ENCODE peak calls at places on chromosomes 13 and 19, in nine cellular contexts. K is activated naive CD4-positive, alpha-beta T cell treated with anti-CD3 and anti-CD28 coated beads for 36 hours; G is activated CD4-positive, alpha-beta T cell treated with anti-CD3 and anti-CD28 coated beads, Interleukin-2, amount 50 U/mL, for 48 hours; O is occipital lobe; A is HCEC 1CT; M is GM19239; T is neural crest cell; E is GM23338; X is substantia nigra. R is an unnamed sample.
A peak's percentile ranks its signal among the peaks of the same experiment; 100 is the strongest.

GRCh38 chr13:112616586-112617381 is 28.8 kb upstream of the TUBGCP3 start:
- DNase-seq in G (peak; percentile 21), T (peak; percentile 28), A (peak; percentile 23), E (peak; percentile 75), K (peak; percentile 47), M (peak; percentile 49), X (no peak), O (no peak), R (peak; percentile 73)

GRCh38 chr13:32272021-32272695 is 43.0 kb downstream of the ZAR1L start:
- DNase-seq in M (no peak), T (no peak), K (no peak), G (no peak), E (no peak), O (no peak), X (no peak), A (peak; percentile 47), R (no peak)

GRCh38 chr13:113639661-113640262 is 18.2 kb downstream of the ATP4B start:
- DNase-seq in M (no peak), G (no peak), O (no peak), X (no peak), K (no peak), A (no peak), E (no peak), T (no peak), R (no peak)

GRCh38 chr13:46490129-46490528 is 62.8 kb upstream of the LRCH1 start:
- DNase-seq in A (no peak), K (no peak), E (no peak), T (no peak), M (no peak), G (no peak), O (no peak), X (no peak), R (no peak)

GRCh38 chr13:83211301-83211700 is 671.0 kb downstream of the SLITRK1 start:
- DNase-seq in E (no peak), A (peak; percentile 61), O (no peak), T (no peak), G (no peak), K (no peak), X (no peak), M (no peak), R (no peak)

GRCh38 chr19:53971608-53972007 is 8.9 kb downstream of the CACNG8 start:
- DNase-seq in T (no peak), A (no peak), X (no peak), G (no peak), E (peak; percentile 30), M (no peak), K (no peak), O (no peak), R (no peak)

GRCh38 chr13:21326155-21327030 is 132.7 kb downstream of the ZDHHC20 start:
- DNase-seq in M (no peak), A (peak; percentile 4), X (no peak), O (peak; percentile 35), K (peak; percentile 34), T (no peak), E (peak; percentile 98), G (no peak), R (peak; percentile 68)

GRCh38 chr13:35470671-35471465 is 5.6 kb downstream of the MAB21L1 start:
- DNase-seq in X (no peak), T (peak; percentile 47), O (no peak), E (peak; percentile 87), A (no peak), G (no peak), K (no peak), M (no peak), R (peak; percentile 69)

GRCh38 chr13:39840201-39840600 is 184.7 kb downstream of the COG6 start:
- DNase-seq in X (no peak), A (no peak), M (no peak), G (no peak), T (no peak), O (no peak), K (no peak), E (no peak), R (no peak)

GRCh38 chr19:15292847-15293582 is 39.3 kb downstream of the BRD4 start:
- DNase-seq in T (no peak), K (no peak), G (no peak), E (no peak), X (no peak), M (no peak), A (no peak), O (no peak), R (no peak)

GRCh38 chr13:49220035-49220855 is at the start of gene MLNR:
- DNase-seq in M (peak; percentile 44), E (peak; percentile 76), A (peak; percentile 17), K (peak; percentile 62), X (no peak), T (peak; percentile 33), O (no peak), G (peak; percentile 52), R (peak; percentile 86)

R was measured in iPS-NIHi11.